ENCODE peak calls at places on chromosomes 4 and X, in six cellular contexts. W is left ventricle myocardium inferior, S is endothelial cell of umbilical vein, D is sigmoid colon, B is fibroblast of the aortic adventitia, X is neural progenitor cell. G is an unnamed sample.

GRCh38 chrX:153517941-153518834 is 746 bp downstream of the ATP2B3 start:
- DNase-seq in W (no peak), X (no peak), S (no peak), D (no peak), B (no peak), G (no peak)

GRCh38 chr4:26204911-26205368 is 115.9 kb upstream of the RBPJ start:
- DNase-seq in D (peak), X (no peak), B (peak), S (no peak), W (peak), G (no peak)

GRCh38 chr4:8831221-8832129 is 40.2 kb downstream of the HMX1 start:
- DNase-seq in X (no peak), S (no peak), B (no peak), D (peak), W (no peak), G (no peak)

GRCh38 chr4:78688385-78688784 is 87.8 kb upstream of the BMP2K start:
- DNase-seq in S (no peak), D (no peak), B (no peak), X (no peak), W (no peak), G (peak)

GRCh38 chr4:73885570-73886230 is 16.5 kb downstream of the CXCL1 start:
- DNase-seq in D (no peak), X (no peak), B (peak), S (no peak), W (no peak), G (no peak)

GRCh38 chr4:7854697-7855370 is 84.8 kb downstream of the AFAP1 start:
- DNase-seq in B (no peak), X (no peak), D (peak), W (no peak), S (no peak), G (no peak)

GRCh38 chr4:95068401-95068800 is 310.6 kb downstream of the BMPR1B start:
- DNase-seq in B (peak), D (no peak), S (no peak), X (no peak), W (no peak), G (no peak)

GRCh38 chr4:166309286-166309685 is 436.2 kb downstream of the TLL1 start:
- DNase-seq in B (no peak), X (no peak), S (no peak), D (no peak), W (no peak), G (no peak)

GRCh38 chr4:125388653-125389052 is 73.9 kb downstream of the FAT4 start:
- DNase-seq in D (no peak), W (no peak), B (peak), S (peak), X (no peak), G (peak)

GRCh38 chr4:7941111-7942018 is 1.7 kb upstream of the AFAP1 start:
- DNase-seq in D (peak), S (no peak), W (no peak), B (no peak), X (no peak), G (no peak)

GRCh38 chr4:151304755-151305154 is 20.6 kb downstream of the SH3D19 start:
- DNase-seq in S (peak), B (no peak), X (no peak), W (no peak), D (no peak), G (no peak)

GRCh38 chr4:96016615-96017299 is 176.9 kb downstream of the PDHA2 start:
- DNase-seq in B (peak), W (no peak), S (no peak), D (no peak), X (no peak), G (no peak)

GRCh38 chrX:111035256-111035655 is 60.7 kb upstream of the PAK3 start:
- DNase-seq in S (no peak), D (no peak), X (peak), W (no peak), B (no peak), G (no peak)

GRCh38 chr4:92381640-92382039 is 77.9 kb downstream of the GRID2 start:
- DNase-seq in S (no peak), D (no peak), W (no peak), B (peak), X (no peak), G (no peak)

GRCh38 chr4:168197926-168198325 is 105.6 kb downstream of the ANXA10 start:
- DNase-seq in W (no peak), B (peak), X (no peak), S (peak), D (no peak), G (peak)

GRCh38 chr4:90582087-90582486 is 454.9 kb downstream of the CCSER1 start:
- DNase-seq in S (peak), B (no peak), W (no peak), X (no peak), D (no peak), G (no peak)

GRCh38 chr4:153227501-153227900 is 23.3 kb downstream of the TRIM2 start:
- DNase-seq in D (no peak), W (no peak), S (no peak), X (peak), B (no peak), G (no peak)

GRCh38 chr4:20493761-20494353 is 206.4 kb upstream of the PACRGL start:
- DNase-seq in D (no peak), X (no peak), S (no peak), B (peak), W (no peak), G (peak)

GRCh38 chr4:5824227-5824626 is 68.7 kb downstream of the CRMP1 start:
- DNase-seq in D (no peak), B (no peak), S (peak), X (no peak), W (no peak), G (no peak)

GRCh38 chr4:30950737-30951136 is 230.6 kb downstream of the PCDH7 start:
- DNase-seq in W (no peak), B (no peak), S (no peak), X (no peak), D (no peak), G (no peak)

GRCh38 chr4:30948653-30949052 is 228.5 kb downstream of the PCDH7 start:
- DNase-seq in B (peak), S (peak), D (no peak), W (no peak), X (no peak), G (no peak)

GRCh38 chr4:30943356-30943755 is 223.2 kb downstream of the PCDH7 start:
- DNase-seq in S (no peak), B (peak), D (no peak), X (no peak), W (no peak), G (no peak)

GRCh38 chr4:30945586-30945985 is 225.4 kb downstream of the PCDH7 start:
- DNase-seq in X (no peak), D (no peak), B (peak), W (no peak), S (peak), G (no peak)

DNA sequence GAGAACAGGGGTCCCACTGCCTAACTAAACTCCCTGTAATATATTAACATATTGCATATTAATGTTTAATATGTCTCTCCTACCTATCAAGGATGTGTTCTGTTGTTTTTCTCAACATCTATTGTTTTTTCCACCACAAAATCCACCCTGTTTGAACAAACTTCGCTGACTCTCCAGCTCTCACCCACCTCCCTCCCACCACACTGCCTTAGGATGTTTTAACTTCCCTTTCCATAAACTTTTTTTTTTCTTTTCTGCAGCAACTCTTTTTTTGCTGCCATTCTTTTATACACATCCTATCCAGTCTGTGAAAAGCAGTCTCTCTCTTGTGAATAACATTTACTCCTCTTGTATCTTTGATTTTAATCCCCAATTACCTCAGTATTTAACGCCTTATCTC is 226.1 kb downstream of the PCDH7 start:
- DNase-seq in D (no peak), S (no peak), X (no peak), W (no peak), B (no peak), G (no peak)
- H3K4me3 ChIP-seq in D (no peak), S (no peak), X (no peak), W (no peak), B (no peak), G (no peak)

GRCh38 chrX:125422986-125423385 is 103.3 kb downstream of the TEX13C start:
- DNase-seq in S (no peak), B (no peak), X (no peak), W (no peak), D (no peak), G (no peak)
- H3K4me3 ChIP-seq in S (no peak), B (no peak), X (no peak), W (no peak), D (no peak), G (no peak)

GRCh38 chr4:139550724-139551429 is 5.1 kb downstream of the SETD7 start:
- DNase-seq in S (peak), W (peak), B (peak), X (peak), D (peak), G (no peak)

GRCh38 chr4:139553751-139554670 is 2.0 kb downstream of the SETD7 start:
- DNase-seq in W (no peak), D (no peak), B (no peak), S (peak), X (no peak), G (no peak)

GRCh38 chr4:139554726-139555072 is 1.3 kb downstream of the SETD7 start:
- DNase-seq in S (no peak), W (no peak), X (no peak), D (no peak), B (no peak), G (no peak)

GRCh38 chr4:139552506-139552905 is 3.5 kb downstream of the SETD7 start:
- DNase-seq in W (no peak), S (no peak), B (peak), X (no peak), D (no peak), G (peak)

DNA sequence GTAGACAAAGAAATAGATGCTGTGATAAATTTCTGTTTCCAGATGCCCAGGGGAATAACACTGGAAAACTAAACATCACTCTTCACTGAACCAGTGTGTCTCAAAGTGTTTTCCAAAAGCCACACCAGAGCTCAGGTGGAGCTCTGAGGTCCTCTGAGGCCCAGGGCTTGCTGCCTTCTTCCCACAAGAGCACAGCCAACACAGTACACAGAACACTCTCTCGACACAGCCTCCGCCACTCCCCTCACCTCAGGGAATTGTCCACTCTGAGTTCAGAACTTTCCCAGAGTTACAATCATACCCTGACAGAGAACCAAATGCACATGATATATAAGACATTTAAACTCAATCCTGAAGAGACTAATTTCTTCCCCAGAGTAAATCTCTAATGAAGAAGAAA is 3.1 kb downstream of the SETD7 start:
- DNase-seq in S (no peak), W (peak), B (peak), D (no peak), X (no peak), G (no peak)
- H3K4me3 ChIP-seq in S (no peak), W (peak), B (peak), D (no peak), X (no peak), G (no peak)

GRCh38 chr4:56505269-56506109 is at the start of gene ARL9:
- DNase-seq in S (peak), W (peak), D (peak), X (peak), B (peak), G (peak)
- H3K4me3 ChIP-seq in S (peak), W (peak), D (peak), X (peak), B (peak), G (peak)

DNA sequence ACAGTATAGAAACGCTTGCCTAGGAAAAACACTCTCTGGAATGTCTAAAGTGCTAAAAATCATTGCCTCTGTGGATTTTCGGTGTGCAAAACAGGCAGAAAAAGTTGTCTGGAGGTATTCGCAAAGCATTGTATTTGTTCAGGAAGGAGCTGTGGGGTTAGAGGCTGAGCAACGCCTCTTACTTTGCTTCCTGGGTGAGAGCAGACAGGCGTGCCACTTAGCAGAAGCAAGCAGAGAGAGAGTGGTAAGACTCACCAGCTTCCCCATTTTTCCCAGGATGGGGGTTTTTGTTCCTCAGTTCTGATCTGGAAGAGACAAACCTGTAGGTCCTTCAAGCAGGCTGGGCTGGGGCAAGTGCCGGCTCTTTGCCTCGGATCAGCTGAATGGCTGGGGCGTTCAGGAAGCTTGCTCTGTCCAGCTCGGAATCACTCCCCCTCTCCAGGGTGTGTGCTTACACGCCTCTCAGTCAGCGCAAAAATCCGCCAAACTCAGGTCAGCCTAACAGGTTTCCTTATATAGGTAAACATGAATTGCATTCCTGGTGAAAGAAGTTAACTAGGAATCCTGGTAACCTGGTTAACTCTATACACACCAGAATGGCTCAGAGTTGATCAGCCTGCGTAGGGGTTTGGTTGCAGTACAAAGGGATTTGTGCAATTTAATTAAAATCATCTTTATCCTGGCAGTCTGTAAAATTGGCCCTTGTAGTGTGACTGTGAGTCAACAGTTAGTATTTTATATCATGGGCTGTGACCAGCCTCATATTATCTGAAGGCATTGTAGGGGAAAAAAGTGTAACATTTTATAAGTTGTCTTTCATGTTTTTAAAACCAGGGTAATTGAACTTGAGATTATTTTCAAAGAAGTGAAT is 213.1 kb upstream of the MID1 start:
- DNase-seq in D (peak), W (no peak), S (no peak), B (peak), X (peak), G (peak)
- H3K4me3 ChIP-seq in D (peak), W (peak), S (no peak), B (peak), X (peak), G (peak)

GRCh38 chrX:119238557-119238956 is 2.5 kb downstream of the PGRMC1 start:
- DNase-seq in X (peak), S (no peak), D (no peak), W (no peak), B (peak), G (no peak)
- H3K4me3 ChIP-seq in X (peak), S (no peak), D (no peak), W (peak), B (peak), G (peak)

GRCh38 chrX:97330150-97330549 is 446.4 kb downstream of the RPA4 start:
- DNase-seq in S (no peak), X (no peak), W (no peak), D (no peak), B (no peak), G (no peak)
- H3K4me3 ChIP-seq in S (no peak), X (no peak), W (no peak), D (no peak), B (no peak), G (no peak)

GRCh38 chrX:10832103-10832502 is 211.7 kb upstream of the MID1 start:
- DNase-seq in S (no peak), W (no peak), X (no peak), D (no peak), B (peak), G (no peak)
- H3K4me3 ChIP-seq in S (no peak), W (no peak), X (no peak), D (peak), B (peak), G (peak)

GRCh38 chr4:71063711-71064110 is 70.3 kb downstream of the DCK start:
- DNase-seq in S (no peak), W (no peak), B (no peak), X (no peak), D (no peak), G (no peak)

GRCh38 chr4:71069063-71069462 is 75.6 kb downstream of the DCK start:
- DNase-seq in S (no peak), W (no peak), D (no peak), X (no peak), B (no peak), G (no peak)

GRCh38 chr4:71066737-71067716 is 73.6 kb downstream of the DCK start:
- DNase-seq in S (no peak), B (no peak), W (no peak), X (no peak), D (no peak), G (no peak)

GRCh38 chr4:71064521-71064920 is 71.1 kb downstream of the DCK start:
- DNase-seq in D (no peak), B (no peak), W (no peak), S (no peak), X (no peak), G (no peak)

DNA sequence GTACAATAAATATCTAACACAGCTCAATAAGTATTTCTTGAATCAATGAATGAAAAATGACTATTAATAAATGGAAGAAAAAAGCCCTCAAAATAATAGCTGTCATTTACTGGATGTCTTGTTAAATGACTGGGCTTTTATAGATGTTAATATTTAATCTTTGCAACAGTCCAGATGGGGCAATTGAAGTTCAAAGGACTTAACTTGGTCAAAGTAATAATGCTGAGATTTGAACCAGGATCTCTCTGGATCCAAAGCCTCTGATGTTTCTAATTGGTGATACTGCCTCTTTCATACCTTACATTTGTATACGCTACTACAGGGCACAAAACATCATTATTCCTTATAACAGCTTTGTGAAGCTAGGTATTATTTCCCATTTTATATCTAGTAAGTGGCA is 72.5 kb downstream of the DCK start:
- DNase-seq in S (no peak), D (no peak), B (no peak), X (no peak), W (no peak), G (no peak)
- H3K4me3 ChIP-seq in S (no peak), D (no peak), B (no peak), X (no peak), W (no peak), G (no peak)

G was measured in AG10803.